ENCODE peak calls at places on chromosomes 7 and 10, in eight cellular contexts. C is posterior cingulate gyrus; I is AG09309; L is HT1080; Q is HEK293T; R is stimulated activated CD8-positive, alpha-beta memory T cell treated with anti-CD3 and anti-CD28 coated beads, Interleukin-12 subunit alpha, Interleukin-12 subunit beta, amount 100 ng/mL, for 1 hour; N is NCI-H2171; K is C1 segment of cervical spinal cord. G is an unnamed sample.

GRCh38 chr7:47526466-47526865 is 55.4 kb downstream of the TNS3 start:
- DNase-seq in C (no peak), I (no peak), L (no peak), Q (no peak), R (no peak), N (no peak), K (no peak), G (no peak)

GRCh38 chr7:49255061-49255460 is 330.7 kb downstream of the CDC14C start:
- DNase-seq in C (no peak), I (no peak), L (peak), Q (no peak), R (no peak), N (no peak), K (no peak), G (no peak)

GRCh38 chr10:585502-585901 is 104.0 kb downstream of the DIP2C start:
- DNase-seq in C (no peak), I (no peak), L (no peak), Q (no peak), R (no peak), N (no peak), K (no peak), G (no peak)

GRCh38 chr7:30791126-30791525 is 19.9 kb downstream of the MINDY4 start:
- DNase-seq in C (no peak), I (no peak), L (no peak), Q (no peak), R (no peak), N (no peak), K (no peak), G (no peak)

GRCh38 chr10:102399217-102400021 is 3.9 kb downstream of the NFKB2 start:
- DNase-seq in C (peak), I (peak), L (peak), Q (peak), R (peak), N (peak), K (peak), G (peak)

GRCh38 chr7:77425151-77426051 is 9.3 kb upstream of the GSAP start:
- DNase-seq in C (no peak), I (no peak), L (peak), Q (no peak), R (no peak), N (no peak), K (no peak), G (no peak)

GRCh38 chr7:132115758-132116157 is 460.5 kb downstream of the PLXNA4 start:
- DNase-seq in C (no peak), I (no peak), L (no peak), Q (no peak), R (no peak), N (no peak), K (no peak), G (no peak)

GRCh38 chr10:115996031-115996430 is 277.0 kb downstream of the GFRA1 start:
- DNase-seq in C (no peak), I (no peak), L (no peak), Q (no peak), R (no peak), N (no peak), K (no peak), G (no peak)

GRCh38 chr10:25142465-25142864 is 32.3 kb upstream of the GPR158 start:
- DNase-seq in C (no peak), I (no peak), L (peak), Q (no peak), R (no peak), N (no peak), K (no peak), G (no peak)

GRCh38 chr10:123203393-123204126 is 49.4 kb downstream of the BUB3 start:
- DNase-seq in C (no peak), I (no peak), L (peak), Q (no peak), R (no peak), N (no peak), K (no peak), G (no peak)

GRCh38 chr7:89332026-89332425 is 536.5 kb upstream of the TEX47 start:
- DNase-seq in C (no peak), I (no peak), L (peak), Q (no peak), R (no peak), N (no peak), K (no peak), G (no peak)

GRCh38 chr10:110872984-110873569 is 1.3 kb downstream of the PDCD4 start:
- DNase-seq in C (no peak), I (no peak), L (no peak), Q (no peak), R (no peak), N (no peak), K (no peak), G (no peak)

GRCh38 chr7:100679927-100680588 is 6.5 kb downstream of the GNB2 start:
- DNase-seq in C (no peak), I (no peak), L (no peak), Q (no peak), R (no peak), N (no peak), K (no peak), G (no peak)

GRCh38 chr10:117413928-117414618 is 38.8 kb upstream of the PDZD8 start:
- DNase-seq in C (no peak), I (no peak), L (peak), Q (no peak), R (no peak), N (no peak), K (no peak), G (no peak)

GRCh38 chr10:36547965-36548364 is 577.4 kb upstream of the ANKRD30A start:
- DNase-seq in C (no peak), I (no peak), L (no peak), Q (no peak), R (no peak), N (no peak), K (no peak), G (no peak)

GRCh38 chr7:75847707-75848106 is 31.1 kb upstream of the RHBDD2 start:
- DNase-seq in C (no peak), I (no peak), L (no peak), Q (no peak), R (no peak), N (no peak), K (no peak), G (no peak)

GRCh38 chr10:74924251-74924954 is 98.0 kb downstream of the KAT6B start:
- DNase-seq in C (no peak), I (peak), L (peak), Q (no peak), R (no peak), N (no peak), K (no peak), G (no peak)